ENCODE peak calls at places on chromosome 4, in six cellular contexts. M, E, A, P, K and G are unnamed samples.
A peak's percentile ranks its signal among the peaks of the same experiment; 100 is the strongest.

GRCh38 chr4:30386266-30386895 is 333.8 kb upstream of the PCDH7 start:
- DNase-seq in K (no peak), M (no peak), E (no peak), P (no peak), A (no peak), G (no peak)

GRCh38 chr4:152259866-152260265 is 276.0 kb downstream of the FBXW7 start:
- DNase-seq in A (no peak), M (no peak), E (no peak), K (no peak), P (no peak), G (no peak)

GRCh38 chr4:3826247-3827172 is 60.3 kb downstream of the ADRA2C start:
- DNase-seq in A (no peak), P (no peak), K (no peak), M (no peak), E (no peak), G (no peak)

GRCh38 chr4:53688186-53688790 is 97.0 kb upstream of the LNX1 start:
- DNase-seq in P (peak; percentile 55), A (no peak), M (peak; percentile 40), E (no peak), K (no peak), G (no peak)

GRCh38 chr4:31193516-31193915 is 473.3 kb downstream of the PCDH7 start:
- DNase-seq in E (peak; percentile 54), K (no peak), P (no peak), M (no peak), A (no peak), G (no peak)

GRCh38 chr4:185201983-185202962 is 1.5 kb downstream of the CFAP97 start:
- DNase-seq in P (no peak), K (peak; percentile 67), M (no peak), E (no peak), A (peak; percentile 51), G (no peak)

GRCh38 chr4:23828779-23829178 is 61.1 kb downstream of the PPARGC1A start:
- DNase-seq in A (no peak), K (no peak), E (no peak), M (no peak), P (no peak), G (no peak)

GRCh38 chr4:81786063-81786763 is 314.5 kb upstream of the RASGEF1B start:
- DNase-seq in A (no peak), E (peak; percentile 25), M (no peak), P (peak; percentile 30), K (no peak), G (no peak)

GRCh38 chr4:53043096-53043495 is 181.0 kb downstream of the RASL11B start:
- DNase-seq in A (no peak), E (no peak), K (no peak), M (no peak), P (no peak), G (no peak)

GRCh38 chr4:72767903-72768817 is 199.1 kb upstream of the ADAMTS3 start:
- DNase-seq in M (no peak), P (no peak), E (no peak), K (no peak), A (no peak), G (peak; percentile 10)

GRCh38 chr4:84718699-84719098 is 135.8 kb downstream of the CDS1 start:
- DNase-seq in K (no peak), P (no peak), A (no peak), M (no peak), E (no peak), G (no peak)

GRCh38 chr4:47217291-47217690 is 185.9 kb downstream of the GABRB1 start:
- DNase-seq in A (no peak), K (no peak), P (no peak), M (no peak), E (no peak), G (no peak)

GRCh38 chr4:104424368-104424921 is 70.2 kb downstream of the CXXC4 start:
- DNase-seq in E (no peak), P (no peak), M (no peak), K (no peak), A (no peak), G (no peak)

GRCh38 chr4:77393981-77394380 is 211.6 kb upstream of the CXCL13 start:
- DNase-seq in P (no peak), K (no peak), A (no peak), M (no peak), E (peak; percentile 46), G (no peak)

GRCh38 chr4:25908491-25908901 is 5.5 kb upstream of the SMIM20 start:
- DNase-seq in M (no peak), E (no peak), A (no peak), P (peak; percentile 60), K (no peak), G (no peak)

GRCh38 chr4:176837176-176837915 is 44.6 kb upstream of the VEGFC start:
- DNase-seq in E (no peak), K (no peak), P (no peak), A (no peak), M (no peak), G (no peak)

GRCh38 chr4:37453361-37454262 is 209.1 kb downstream of the NWD2 start:
- DNase-seq in K (no peak), E (peak; percentile 55), A (peak; percentile 81), P (peak; percentile 91), M (no peak), G (peak; percentile 90)

GRCh38 chr4:7867701-7868429 is 71.8 kb downstream of the AFAP1 start:
- DNase-seq in A (no peak), M (no peak), P (no peak), K (no peak), E (no peak), G (no peak)

GRCh38 chr4:157048248-157048647 is 27.7 kb upstream of the GLRB start:
- DNase-seq in M (no peak), P (peak; percentile 39), A (no peak), E (no peak), K (no peak), G (no peak)

GRCh38 chr4:42703776-42704175 is 46.9 kb upstream of the ATP8A1 start:
- DNase-seq in P (no peak), M (no peak), A (no peak), K (no peak), E (no peak), G (no peak)

GRCh38 chr4:38128478-38129451 is 168.6 kb downstream of the PTTG2 start:
- DNase-seq in K (peak; percentile 83), M (peak; percentile 77), P (no peak), E (no peak), A (peak; percentile 92), G (peak; percentile 61)

GRCh38 chr4:146795721-146796120 is 149.9 kb downstream of the TTC29 start:
- DNase-seq in P (no peak), A (no peak), K (no peak), E (no peak), M (no peak), G (no peak)

GRCh38 chr4:47939456-47939855 is 25.1 kb upstream of the NFXL1 start:
- DNase-seq in K (no peak), M (no peak), P (no peak), E (no peak), A (no peak), G (no peak)

GRCh38 chr4:164997324-164997723 is 19.9 kb upstream of the TRIM61 start:
- DNase-seq in A (peak; percentile 15), M (no peak), E (no peak), K (no peak), P (no peak), G (no peak)

GRCh38 chr4:16859031-16859430 is 39.4 kb downstream of the LDB2 start:
- DNase-seq in A (no peak), P (no peak), K (no peak), E (no peak), M (no peak), G (no peak)

GRCh38 chr4:110245567-110245966 is 47.2 kb upstream of the ELOVL6 start:
- DNase-seq in M (no peak), E (no peak), P (no peak), K (no peak), A (no peak), G (no peak)

GRCh38 chr4:51960486-51960885 is 59.7 kb downstream of the LRRC66 start:
- DNase-seq in E (no peak), M (no peak), A (no peak), P (no peak), K (no peak), G (no peak)

GRCh38 chr4:103032575-103032974 is 13.1 kb upstream of the SLC9B1 start:
- DNase-seq in E (peak; percentile 0), K (no peak), M (no peak), P (peak; percentile 53), A (peak; percentile 93), G (peak; percentile 44)

GRCh38 chr4:25842229-25842840 is 20.5 kb downstream of the SEL1L3 start:
- DNase-seq in M (no peak), E (no peak), K (peak; percentile 63), P (no peak), A (peak; percentile 75), G (peak; percentile 72)

GRCh38 chr4:20813698-20814097 is 113.4 kb downstream of the PACRGL start:
- DNase-seq in M (no peak), K (no peak), E (no peak), A (no peak), P (no peak), G (no peak)

GRCh38 chr4:105149771-105150170 is 3.1 kb downstream of the TET2 start:
- DNase-seq in P (peak; percentile 14), M (no peak), A (no peak), E (no peak), K (no peak), G (no peak)

GRCh38 chr4:130563185-130563890 is 1467.4 kb downstream of the C4orf33 start:
- DNase-seq in K (no peak), P (peak; percentile 77), M (no peak), A (peak; percentile 87), E (no peak), G (peak; percentile 18)

GRCh38 chr4:108743021-108743420 is 19.8 kb downstream of the ETNPPL start:
- DNase-seq in P (no peak), A (peak; percentile 45), M (no peak), K (no peak), E (no peak), G (peak; percentile 40)

GRCh38 chr4:186701273-186701672 is 22.4 kb downstream of the FAT1 start:
- DNase-seq in P (no peak), M (no peak), E (peak; percentile 10), A (peak; percentile 91), K (no peak), G (peak; percentile 89)

GRCh38 chr4:15400911-15401671 is 26.7 kb upstream of the C1QTNF7 start:
- DNase-seq in K (no peak), E (no peak), M (no peak), P (peak; percentile 13), A (no peak), G (no peak)